ENCODE peak calls at places on chromosomes 6 and 20, in nine cellular contexts. B is EL, E is HCEC 1CT, Z is amniotic stem cell, M is brain microvascular endothelial cell, R is ELR, C is left ventricle myocardium superior, J is left ventricle myocardium inferior, T is cardiac muscle cell. N is an unnamed sample.
A peak's percentile ranks its signal among the peaks of the same experiment; 100 is the strongest.

GRCh38 chr20:49424536-49424935 is 57.9 kb downstream of the KCNB1 start:
- DNase-seq in B (peak; percentile 59), E (no peak), Z (no peak), M (no peak), R (peak; percentile 25), C (no peak), J (no peak), T (no peak), N (no peak)

GRCh38 chr20:49768204-49769124 is 44.2 kb upstream of the SLC9A8 start:
- DNase-seq in B (peak; percentile 78), E (peak; percentile 79), Z (no peak), M (peak; percentile 59), R (peak; percentile 53), C (no peak), J (no peak), T (no peak), N (no peak)

GRCh38 chr6:119310486-119311036 is 39.0 kb downstream of the MAN1A1 start:
- DNase-seq in B (no peak), E (peak; percentile 54), Z (no peak), M (peak; percentile 15), R (no peak), C (no peak), J (no peak), T (no peak), N (no peak)

GRCh38 chr6:129713806-129714338 is 3.9 kb upstream of the ARHGAP18 start:
- DNase-seq in B (no peak), E (no peak), Z (no peak), M (no peak), R (no peak), C (no peak), J (no peak), T (no peak), N (no peak)

GRCh38 chr20:31517373-31517772 is 3.1 kb downstream of the HM13 start:
- DNase-seq in B (peak; percentile 64), E (peak; percentile 61), Z (peak; percentile 53), M (peak; percentile 45), R (peak; percentile 78), C (no peak), J (peak; percentile 25), T (no peak), N (peak; percentile 41)

GRCh38 chr6:129929433-129929832 is 68.3 kb upstream of the TMEM244 start:
- DNase-seq in B (peak; percentile 70), E (peak; percentile 82), Z (peak; percentile 59), M (peak; percentile 73), R (peak; percentile 73), C (no peak), J (no peak), T (no peak), N (no peak)

GRCh38 chr6:149900620-149901443 is 2.9 kb upstream of the RAET1E start:
- DNase-seq in B (no peak), E (no peak), Z (no peak), M (no peak), R (no peak), C (no peak), J (no peak), T (no peak), N (no peak)

GRCh38 chr6:131628726-131629125 is 684 bp upstream of the MED23 start:
- DNase-seq in B (no peak), E (no peak), Z (no peak), M (no peak), R (peak; percentile 18), C (no peak), J (no peak), T (no peak), N (no peak)

GRCh38 chr6:147048930-147049329 is 155.3 kb upstream of the STXBP5 start:
- DNase-seq in B (no peak), E (no peak), Z (no peak), M (no peak), R (no peak), C (no peak), J (no peak), T (no peak), N (no peak)

GRCh38 chr6:149884215-149884614 is 13.7 kb downstream of the RAET1E start:
- DNase-seq in B (no peak), E (peak; percentile 36), Z (no peak), M (peak; percentile 31), R (no peak), C (peak; percentile 50), J (no peak), T (no peak), N (no peak)

GRCh38 chr6:13992417-13993055 is 67.8 kb downstream of the RNF182 start:
- DNase-seq in B (peak; percentile 89), E (peak; percentile 91), Z (no peak), M (peak; percentile 77), R (peak; percentile 98), C (no peak), J (no peak), T (no peak), N (peak; percentile 41)

GRCh38 chr6:112443666-112444065 is 96.5 kb downstream of the RFPL4B start:
- DNase-seq in B (peak; percentile 49), E (peak; percentile 82), Z (no peak), M (no peak), R (no peak), C (peak; percentile 83), J (peak; percentile 76), T (no peak), N (no peak)

GRCh38 chr6:168607272-168608112 is 166.5 kb downstream of the SMOC2 start:
- DNase-seq in B (no peak), E (no peak), Z (no peak), M (no peak), R (no peak), C (no peak), J (no peak), T (no peak), N (no peak)

GRCh38 chr6:107666084-107666981 is 157.8 kb downstream of the SCML4 start:
- DNase-seq in B (no peak), E (no peak), Z (no peak), M (peak; percentile 72), R (no peak), C (no peak), J (no peak), T (no peak), N (no peak)

GRCh38 chr6:98215531-98215930 is 618.8 kb upstream of the POU3F2 start:
- DNase-seq in B (no peak), E (no peak), Z (no peak), M (no peak), R (no peak), C (no peak), J (no peak), T (peak; percentile 79), N (no peak)

GRCh38 chr20:64142546-64142945 is 21.7 kb upstream of the MYT1 start:
- DNase-seq in B (no peak), E (no peak), Z (no peak), M (no peak), R (peak; percentile 34), C (no peak), J (no peak), T (no peak), N (no peak)

GRCh38 chr6:168675933-168676551 is 235.1 kb downstream of the SMOC2 start:
- DNase-seq in B (no peak), E (no peak), Z (no peak), M (no peak), R (no peak), C (no peak), J (no peak), T (no peak), N (no peak)

GRCh38 chr6:26250806-26251075 is 114.3 kb upstream of the BTN3A2 start:
- DNase-seq in B (no peak), E (no peak), Z (no peak), M (peak; percentile 46), R (no peak), C (no peak), J (no peak), T (peak; percentile 66), N (no peak)

GRCh38 chr6:356828-357251 is 34.7 kb upstream of the IRF4 start:
- DNase-seq in B (no peak), E (no peak), Z (no peak), M (no peak), R (no peak), C (peak; percentile 73), J (peak; percentile 71), T (no peak), N (no peak)

GRCh38 chr20:5168582-5169396 is 42.0 kb downstream of the CDS2 start:
- DNase-seq in B (peak; percentile 57), E (peak; percentile 47), Z (no peak), M (no peak), R (peak; percentile 65), C (peak; percentile 43), J (no peak), T (no peak), N (no peak)